ENCODE peak calls at places on chromosome 11, in nine cellular contexts. One of them, this sample, is unnamed.

GRCh38 chr11:119693253-119693815 is 35.7 kb downstream of the NECTIN1 start:
- DNase-seq in tibial artery: no peak
- DNase-seq in thoracic aorta: no peak
- DNase-seq in GM23248: no peak
- DNase-seq in naive thymus-derived CD4-positive, alpha-beta T cell: no peak
- DNase-seq in heart left ventricle: no peak
- DNase-seq in heart right ventricle: no peak
- DNase-seq in A549: no peak
- DNase-seq in spleen: no peak
- DNase-seq in this sample: no peak

GRCh38 chr11:64744544-64745218 is 739 bp upstream of the RASGRP2 start:
- DNase-seq in tibial artery: no peak
- DNase-seq in thoracic aorta: no peak
- DNase-seq in GM23248: no peak
- DNase-seq in naive thymus-derived CD4-positive, alpha-beta T cell: no peak
- DNase-seq in heart left ventricle: no peak
- DNase-seq in heart right ventricle: no peak
- DNase-seq in A549: no peak
- DNase-seq in spleen: peak; percentile 92
- DNase-seq in this sample: no peak

GRCh38 chr11:1194977-1195689 is 27.7 kb upstream of the MUC5B start:
- DNase-seq in tibial artery: no peak
- DNase-seq in thoracic aorta: no peak
- DNase-seq in GM23248: no peak
- DNase-seq in naive thymus-derived CD4-positive, alpha-beta T cell: no peak
- DNase-seq in heart left ventricle: peak; percentile 55
- DNase-seq in heart right ventricle: no peak
- DNase-seq in A549: no peak
- DNase-seq in spleen: peak; percentile 67
- DNase-seq in this sample: no peak

GRCh38 chr11:69642549-69642912 is 1.6 kb downstream of the CCND1 start:
- DNase-seq in tibial artery: no peak
- DNase-seq in thoracic aorta: no peak
- DNase-seq in GM23248: peak; percentile 59
- DNase-seq in naive thymus-derived CD4-positive, alpha-beta T cell: peak; percentile 37
- DNase-seq in heart left ventricle: no peak
- DNase-seq in heart right ventricle: peak; percentile 55
- DNase-seq in A549: no peak
- DNase-seq in spleen: peak; percentile 90
- DNase-seq in this sample: no peak

GRCh38 chr11:102751673-102752072 is 26.9 kb upstream of the MMP8 start:
- DNase-seq in tibial artery: no peak
- DNase-seq in thoracic aorta: no peak
- DNase-seq in GM23248: no peak
- DNase-seq in naive thymus-derived CD4-positive, alpha-beta T cell: no peak
- DNase-seq in heart left ventricle: no peak
- DNase-seq in heart right ventricle: no peak
- DNase-seq in A549: no peak
- DNase-seq in spleen: no peak
- DNase-seq in this sample: no peak

GRCh38 chr11:128210148-128210940 is 377.0 kb downstream of the ETS1 start:
- DNase-seq in tibial artery: no peak
- DNase-seq in thoracic aorta: peak; percentile 29
- DNase-seq in GM23248: peak; percentile 91
- DNase-seq in naive thymus-derived CD4-positive, alpha-beta T cell: no peak
- DNase-seq in heart left ventricle: no peak
- DNase-seq in heart right ventricle: no peak
- DNase-seq in A549: peak; percentile 97
- DNase-seq in spleen: no peak
- DNase-seq in this sample: no peak

GRCh38 chr11:65298655-65299179 is 15.9 kb upstream of the CDC42EP2 start:
- DNase-seq in tibial artery: peak; percentile 80
- DNase-seq in thoracic aorta: no peak
- DNase-seq in GM23248: peak; percentile 84
- DNase-seq in naive thymus-derived CD4-positive, alpha-beta T cell: no peak
- DNase-seq in heart left ventricle: peak; percentile 75
- DNase-seq in heart right ventricle: peak; percentile 60
- DNase-seq in A549: no peak
- DNase-seq in spleen: peak; percentile 65
- DNase-seq in this sample: peak; percentile 86

GRCh38 chr11:36377759-36378553 is 81.9 kb downstream of the PRR5L start:
- DNase-seq in tibial artery: no peak
- DNase-seq in thoracic aorta: no peak
- DNase-seq in GM23248: no peak
- DNase-seq in naive thymus-derived CD4-positive, alpha-beta T cell: no peak
- DNase-seq in heart left ventricle: no peak
- DNase-seq in heart right ventricle: no peak
- DNase-seq in A549: no peak
- DNase-seq in spleen: no peak
- DNase-seq in this sample: no peak

GRCh38 chr11:93567406-93567819 is 24.2 kb upstream of the SMCO4 start:
- DNase-seq in tibial artery: peak; percentile 94
- DNase-seq in thoracic aorta: peak; percentile 77
- DNase-seq in GM23248: peak; percentile 35
- DNase-seq in naive thymus-derived CD4-positive, alpha-beta T cell: no peak
- DNase-seq in heart left ventricle: peak; percentile 78
- DNase-seq in heart right ventricle: peak; percentile 68
- DNase-seq in A549: no peak
- DNase-seq in spleen: no peak
- DNase-seq in this sample: peak; percentile 62

GRCh38 chr11:134504146-134504905 is 92.3 kb upstream of the B3GAT1 start:
- DNase-seq in tibial artery: peak; percentile 51
- DNase-seq in thoracic aorta: no peak
- DNase-seq in GM23248: no peak
- DNase-seq in naive thymus-derived CD4-positive, alpha-beta T cell: no peak
- DNase-seq in heart left ventricle: no peak
- DNase-seq in heart right ventricle: no peak
- DNase-seq in A549: no peak
- DNase-seq in spleen: peak; percentile 68
- DNase-seq in this sample: no peak

GRCh38 chr11:105092255-105093239 is 47.0 kb downstream of the CARD18 start:
- DNase-seq in tibial artery: no peak
- DNase-seq in thoracic aorta: no peak
- DNase-seq in GM23248: no peak
- DNase-seq in naive thymus-derived CD4-positive, alpha-beta T cell: no peak
- DNase-seq in heart left ventricle: no peak
- DNase-seq in heart right ventricle: no peak
- DNase-seq in A549: no peak
- DNase-seq in spleen: no peak
- DNase-seq in this sample: no peak

DNA sequence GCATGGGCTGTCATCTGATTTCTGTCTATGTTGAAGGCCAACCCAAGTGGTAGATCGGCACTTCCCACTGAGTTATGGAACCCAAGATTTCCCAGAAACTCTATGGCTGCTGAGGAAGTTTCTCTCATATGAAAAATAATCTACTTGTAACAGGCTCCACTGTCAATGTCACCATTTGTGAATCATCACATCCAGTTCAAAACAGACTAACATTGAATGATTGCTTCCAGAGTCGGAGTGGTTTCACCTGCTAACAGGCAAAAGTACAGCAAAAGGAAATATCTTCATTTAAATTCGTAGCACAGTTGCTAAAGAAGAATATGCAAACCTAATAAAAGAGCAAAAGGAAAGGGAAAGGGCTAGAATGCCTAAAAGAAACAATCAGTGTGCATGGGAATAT is 12.8 kb downstream of the WT1 start:
- DNase-seq in tibial artery: no peak
- DNase-seq in thoracic aorta: no peak
- DNase-seq in GM23248: no peak
- DNase-seq in naive thymus-derived CD4-positive, alpha-beta T cell: no peak
- DNase-seq in heart left ventricle: no peak
- DNase-seq in heart right ventricle: no peak
- DNase-seq in A549: no peak
- DNase-seq in spleen: no peak
- DNase-seq in this sample: no peak
- H3K4me1 ChIP-seq in tibial artery: peaks cover 10% of the 10 kb centered on the region
- H3K4me1 ChIP-seq in thoracic aorta: no peaks in the 10 kb centered on the region
- H3K4me1 ChIP-seq in GM23248: no peaks in the 10 kb centered on the region
- H3K4me1 ChIP-seq in naive thymus-derived CD4-positive, alpha-beta T cell: peaks cover 11% of the 10 kb centered on the region
- H3K4me1 ChIP-seq in heart left ventricle: peaks cover 7% of the 10 kb centered on the region
- H3K4me1 ChIP-seq in heart right ventricle: peaks cover 53% of the 10 kb centered on the region
- H3K4me1 ChIP-seq in A549: no peaks in the 10 kb centered on the region
- H3K4me1 ChIP-seq in spleen: no peaks in the 10 kb centered on the region
- H3K4me1 ChIP-seq in this sample: no peaks in the 10 kb centered on the region

DNA sequence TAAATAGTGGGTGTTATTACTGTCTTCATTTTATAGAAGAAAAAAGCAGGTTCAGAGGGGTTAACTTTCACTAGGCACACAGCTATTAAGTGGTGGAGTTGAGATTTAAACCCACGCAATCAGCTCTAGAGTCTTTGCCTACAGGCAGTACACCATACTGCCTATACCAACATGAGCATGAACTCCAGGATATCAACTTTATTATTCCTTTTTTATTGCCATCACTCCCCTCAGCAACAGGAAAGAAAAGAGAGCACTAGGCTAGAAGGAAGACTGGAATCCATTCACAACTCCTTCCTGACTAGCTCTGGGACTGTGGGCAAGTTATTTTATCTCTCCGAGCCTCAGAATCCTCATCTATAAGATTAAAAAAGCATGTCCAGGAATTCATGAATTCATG is 58.7 kb upstream of the FSHB start:
- DNase-seq in tibial artery: no peak
- DNase-seq in thoracic aorta: no peak
- DNase-seq in GM23248: no peak
- DNase-seq in naive thymus-derived CD4-positive, alpha-beta T cell: no peak
- DNase-seq in heart left ventricle: no peak
- DNase-seq in heart right ventricle: no peak
- DNase-seq in A549: no peak
- DNase-seq in spleen: no peak
- DNase-seq in this sample: no peak
- H3K27ac ChIP-seq in tibial artery: no peak overlapping the region
- H3K27ac ChIP-seq in thoracic aorta: no peak overlapping the region
- H3K27ac ChIP-seq in GM23248: no peak overlapping the region
- H3K27ac ChIP-seq in naive thymus-derived CD4-positive, alpha-beta T cell: no peak overlapping the region
- H3K27ac ChIP-seq in heart left ventricle: no peak overlapping the region
- H3K27ac ChIP-seq in heart right ventricle: no peak overlapping the region
- H3K27ac ChIP-seq in A549: no peak overlapping the region
- H3K27ac ChIP-seq in spleen: no peak overlapping the region
- H3K27ac ChIP-seq in this sample: no peak overlapping the region

GRCh38 chr11:112017538-112017937 is 7.7 kb upstream of the DLAT start:
- DNase-seq in tibial artery: no peak
- DNase-seq in thoracic aorta: no peak
- DNase-seq in GM23248: peak; percentile 54
- DNase-seq in naive thymus-derived CD4-positive, alpha-beta T cell: no peak
- DNase-seq in heart left ventricle: no peak
- DNase-seq in heart right ventricle: no peak
- DNase-seq in A549: no peak
- DNase-seq in spleen: no peak
- DNase-seq in this sample: no peak

GRCh38 chr11:112019066-112019465 is 6.1 kb upstream of the DLAT start:
- DNase-seq in tibial artery: no peak
- DNase-seq in thoracic aorta: no peak
- DNase-seq in GM23248: no peak
- DNase-seq in naive thymus-derived CD4-positive, alpha-beta T cell: no peak
- DNase-seq in heart left ventricle: no peak
- DNase-seq in heart right ventricle: no peak
- DNase-seq in A549: no peak
- DNase-seq in spleen: no peak
- DNase-seq in this sample: no peak

GRCh38 chr11:112016765-112017356 is 8.3 kb upstream of the DLAT start:
- DNase-seq in tibial artery: no peak
- DNase-seq in thoracic aorta: no peak
- DNase-seq in GM23248: peak; percentile 74
- DNase-seq in naive thymus-derived CD4-positive, alpha-beta T cell: no peak
- DNase-seq in heart left ventricle: no peak
- DNase-seq in heart right ventricle: no peak
- DNase-seq in A549: no peak
- DNase-seq in spleen: no peak
- DNase-seq in this sample: no peak

GRCh38 chr11:112013501-112014164 is 11.6 kb upstream of the DLAT start:
- DNase-seq in tibial artery: no peak
- DNase-seq in thoracic aorta: no peak
- DNase-seq in GM23248: no peak
- DNase-seq in naive thymus-derived CD4-positive, alpha-beta T cell: no peak
- DNase-seq in heart left ventricle: no peak
- DNase-seq in heart right ventricle: no peak
- DNase-seq in A549: no peak
- DNase-seq in spleen: no peak
- DNase-seq in this sample: no peak

GRCh38 chr11:112016088-112016764 is 9.0 kb upstream of the DLAT start:
- DNase-seq in tibial artery: no peak
- DNase-seq in thoracic aorta: no peak
- DNase-seq in GM23248: peak; percentile 37
- DNase-seq in naive thymus-derived CD4-positive, alpha-beta T cell: no peak
- DNase-seq in heart left ventricle: no peak
- DNase-seq in heart right ventricle: no peak
- DNase-seq in A549: no peak
- DNase-seq in spleen: no peak
- DNase-seq in this sample: no peak
- H3K4me3 ChIP-seq in tibial artery: no peak overlapping the region
- H3K4me3 ChIP-seq in thoracic aorta: no peak overlapping the region
- H3K4me3 ChIP-seq in GM23248: no peak overlapping the region
- H3K4me3 ChIP-seq in naive thymus-derived CD4-positive, alpha-beta T cell: no peak overlapping the region
- H3K4me3 ChIP-seq in heart left ventricle: no peak overlapping the region
- H3K4me3 ChIP-seq in heart right ventricle: no peak overlapping the region
- H3K4me3 ChIP-seq in A549: no peak overlapping the region
- H3K4me3 ChIP-seq in spleen: no peak overlapping the region
- H3K4me3 ChIP-seq in this sample: no peak overlapping the region

GRCh38 chr11:75563978-75564552 is 2.0 kb downstream of the SERPINH1 start:
- DNase-seq in tibial artery: peak; percentile 89
- DNase-seq in thoracic aorta: peak; percentile 62
- DNase-seq in GM23248: peak; percentile 97
- DNase-seq in naive thymus-derived CD4-positive, alpha-beta T cell: no peak
- DNase-seq in heart left ventricle: peak; percentile 78
- DNase-seq in heart right ventricle: peak; percentile 62
- DNase-seq in A549: no peak
- DNase-seq in spleen: no peak
- DNase-seq in this sample: peak; percentile 84
- H3K4me1 ChIP-seq in tibial artery: peaks cover 86% of the 10 kb centered on the region
- H3K4me1 ChIP-seq in thoracic aorta: peaks cover 43% of the 10 kb centered on the region
- H3K4me1 ChIP-seq in GM23248: peaks cover 65% of the 10 kb centered on the region
- H3K4me1 ChIP-seq in naive thymus-derived CD4-positive, alpha-beta T cell: peaks cover 15% of the 10 kb centered on the region
- H3K4me1 ChIP-seq in heart left ventricle: peaks cover 48% of the 10 kb centered on the region
- H3K4me1 ChIP-seq in heart right ventricle: peaks cover 86% of the 10 kb centered on the region
- H3K4me1 ChIP-seq in A549: peaks cover 46% of the 10 kb centered on the region
- H3K4me1 ChIP-seq in spleen: peaks cover 53% of the 10 kb centered on the region
- H3K4me1 ChIP-seq in this sample: no peaks in the 10 kb centered on the region

GRCh38 chr11:72735495-72736027 is 16.6 kb downstream of the ARAP1 start:
- DNase-seq in tibial artery: no peak
- DNase-seq in thoracic aorta: no peak
- DNase-seq in GM23248: peak; percentile 78
- DNase-seq in naive thymus-derived CD4-positive, alpha-beta T cell: no peak
- DNase-seq in heart left ventricle: peak; percentile 28
- DNase-seq in heart right ventricle: no peak
- DNase-seq in A549: peak; percentile 35
- DNase-seq in spleen: peak; percentile 72
- DNase-seq in this sample: no peak
- H3K27ac ChIP-seq in tibial artery: no peak overlapping the region
- H3K27ac ChIP-seq in thoracic aorta: peak overlapping the region; percentile 7
- H3K27ac ChIP-seq in GM23248: peak overlapping the region; percentile 74
- H3K27ac ChIP-seq in naive thymus-derived CD4-positive, alpha-beta T cell: peak overlapping the region; percentile 67
- H3K27ac ChIP-seq in heart left ventricle: peak overlapping the region; percentile 47
- H3K27ac ChIP-seq in heart right ventricle: peak overlapping the region; percentile 75
- H3K27ac ChIP-seq in A549: peak overlapping the region; percentile 76
- H3K27ac ChIP-seq in spleen: peak overlapping the region; percentile 94
- H3K27ac ChIP-seq in this sample: peak overlapping the region; percentile 71

This sample was measured in right atrium auricular region.